ENCODE peak calls at places on chromosomes 13 and 19, in four cellular contexts. B is NB4, Q is foreskin fibroblast, I is fibroblast of gingiva. N is an unnamed sample.

GRCh38 chr19:42271045-42271419 is 2.0 kb downstream of the CIC start:
- DNase-seq in Q (no peak), B (no peak), I (no peak), N (no peak)

GRCh38 chr13:25329706-25330105 is 28.3 kb downstream of the NUP58 start:
- DNase-seq in I (peak; percentile 51), B (peak; percentile 74), Q (peak; percentile 13), N (no peak)

GRCh38 chr19:5588441-5588840 is 20.7 kb upstream of the TINCR start:
- DNase-seq in I (no peak), B (no peak), Q (no peak), N (no peak)

GRCh38 chr13:101579291-101579802 is 126.9 kb downstream of the ITGBL1 start:
- DNase-seq in B (no peak), I (peak; percentile 33), Q (peak; percentile 47), N (no peak)

GRCh38 chr19:2015611-2015950 is at the start of gene BTBD2:
- DNase-seq in Q (peak; percentile 75), B (peak; percentile 58), I (peak; percentile 91), N (peak; percentile 43)

GRCh38 chr19:20333508-20333907 is 166.5 kb downstream of the ZNF486 start:
- DNase-seq in I (no peak), B (no peak), Q (no peak), N (no peak)

GRCh38 chr19:41219924-41220567 is 1.0 kb downstream of the AXL start:
- DNase-seq in Q (peak; percentile 73), B (no peak), I (peak; percentile 74), N (peak; percentile 90)

GRCh38 chr19:39001016-39001415 is 25.5 kb upstream of the FBXO17 start:
- DNase-seq in B (no peak), I (no peak), Q (no peak), N (no peak)